ENCODE peak calls at places on chromosomes 13 and 19, in nine cellular contexts. P is activated naive CD8-positive, alpha-beta T cell treated with anti-CD3 and anti-CD28 coated beads, Interleukin-2, amount 50 U/mL, for 24 hours; Z is BE2C; F is suprapubic skin; R is mucosa of gallbladder; Y is COR-L47; T is stimulated activated CD8-positive, alpha-beta memory T cell treated with anti-CD3 and anti-CD28 coated beads, Interleukin-7, amount 100 ng/mL, for 1 hour; J is nucleus accumbens; W is NCI-H69. K is an unnamed sample.

GRCh38 chr19:9535934-9536333 is 2.5 kb downstream of the ZNF426 start:
- DNase-seq in P (no peak), Z (no peak), F (no peak), R (no peak), Y (no peak), T (no peak), J (no peak), W (no peak), K (no peak)

GRCh38 chr13:39254606-39255005 is 216.3 kb downstream of the NHLRC3 start:
- DNase-seq in P (no peak), Z (no peak), F (no peak), R (peak), Y (peak), T (no peak), J (no peak), W (peak), K (no peak)

GRCh38 chr13:77492982-77493381 is 42.5 kb upstream of the SCEL start:
- DNase-seq in P (no peak), Z (peak), F (no peak), R (no peak), Y (peak), T (no peak), J (no peak), W (peak), K (no peak)

GRCh38 chr13:44903596-44903995 is 85.7 kb downstream of the NUFIP1 start:
- DNase-seq in P (no peak), Z (no peak), F (peak), R (peak), Y (no peak), T (no peak), J (peak), W (no peak), K (no peak)

GRCh38 chr19:44615529-44616247 is 2.3 kb downstream of the IGSF23 start:
- DNase-seq in P (no peak), Z (no peak), F (no peak), R (no peak), Y (no peak), T (no peak), J (no peak), W (no peak), K (no peak)

GRCh38 chr19:47541507-47541906 is 26.6 kb upstream of the NAPA start:
- DNase-seq in P (peak), Z (no peak), F (no peak), R (peak), Y (no peak), T (peak), J (no peak), W (no peak), K (no peak)

GRCh38 chr13:101795025-101795424 is 342.6 kb downstream of the ITGBL1 start:
- DNase-seq in P (no peak), Z (no peak), F (no peak), R (no peak), Y (no peak), T (no peak), J (no peak), W (no peak), K (no peak)

GRCh38 chr13:93080587-93080986 is 146.0 kb upstream of the GPC6 start:
- DNase-seq in P (no peak), Z (peak), F (no peak), R (no peak), Y (peak), T (no peak), J (no peak), W (peak), K (no peak)

GRCh38 chr19:3507371-3508120 is 1.4 kb downstream of the FZR1 start:
- DNase-seq in P (peak), Z (no peak), F (no peak), R (peak), Y (peak), T (no peak), J (no peak), W (peak), K (no peak)

GRCh38 chr13:109743706-109744453 is 42.5 kb downstream of the IRS2 start:
- DNase-seq in P (no peak), Z (peak), F (no peak), R (no peak), Y (peak), T (no peak), J (no peak), W (peak), K (no peak)

GRCh38 chr19:47518139-47518538 is 3.3 kb upstream of the NAPA start:
- DNase-seq in P (peak), Z (no peak), F (no peak), R (no peak), Y (no peak), T (peak), J (no peak), W (no peak), K (peak)

GRCh38 chr13:113653264-113654174 is 4.5 kb downstream of the ATP4B start:
- DNase-seq in P (no peak), Z (peak), F (peak), R (no peak), Y (peak), T (no peak), J (no peak), W (peak), K (no peak)

GRCh38 chr13:79742923-79743322 is 262.0 kb downstream of the NDFIP2 start:
- DNase-seq in P (no peak), Z (peak), F (no peak), R (no peak), Y (no peak), T (no peak), J (no peak), W (no peak), K (no peak)

GRCh38 chr19:7871530-7872305 is 2.5 kb downstream of the PRR36 start:
- DNase-seq in P (peak), Z (peak), F (peak), R (peak), Y (peak), T (peak), J (peak), W (peak), K (peak)

GRCh38 chr19:28436320-28436719 is 776.6 kb downstream of the UQCRFS1 start:
- DNase-seq in P (no peak), Z (no peak), F (no peak), R (no peak), Y (no peak), T (no peak), J (no peak), W (no peak), K (no peak)

GRCh38 chr19:903266-903797 is 9.7 kb downstream of the R3HDM4 start:
- DNase-seq in P (no peak), Z (no peak), F (no peak), R (no peak), Y (peak), T (no peak), J (no peak), W (peak), K (no peak)

GRCh38 chr13:24075137-24075975 is 85.2 kb upstream of the SPATA13 start:
- DNase-seq in P (no peak), Z (no peak), F (no peak), R (no peak), Y (no peak), T (no peak), J (no peak), W (no peak), K (no peak)

GRCh38 chr13:40329682-40330485 is 336.6 kb downstream of the FOXO1 start:
- DNase-seq in P (no peak), Z (no peak), F (no peak), R (no peak), Y (no peak), T (no peak), J (no peak), W (no peak), K (no peak)

GRCh38 chr19:48636859-48637448 is at the start of gene DBP:
- DNase-seq in P (no peak), Z (peak), F (no peak), R (no peak), Y (peak), T (no peak), J (no peak), W (peak), K (peak)

GRCh38 chr13:110418944-110419343 is 111.9 kb downstream of the COL4A2 start:
- DNase-seq in P (no peak), Z (no peak), F (no peak), R (no peak), Y (no peak), T (no peak), J (no peak), W (no peak), K (no peak)

GRCh38 chr19:57720878-57721277 is 6.5 kb downstream of the ZNF671 start:
- DNase-seq in P (no peak), Z (no peak), F (no peak), R (no peak), Y (no peak), T (no peak), J (no peak), W (no peak), K (no peak)

GRCh38 chr13:43664700-43665191 is 122.0 kb downstream of the ENOX1 start:
- DNase-seq in P (no peak), Z (peak), F (no peak), R (peak), Y (no peak), T (no peak), J (no peak), W (peak), K (no peak)

GRCh38 chr13:102948006-102948405 is 102.2 kb downstream of the ERCC5 start:
- DNase-seq in P (no peak), Z (no peak), F (no peak), R (peak), Y (peak), T (no peak), J (peak), W (peak), K (no peak)

GRCh38 chr13:40672310-40673060 is 6.0 kb upstream of the FOXO1 start:
- DNase-seq in P (no peak), Z (peak), F (no peak), R (no peak), Y (peak), T (no peak), J (no peak), W (peak), K (no peak)

GRCh38 chr13:93227906-93228801 is 1.5 kb downstream of the GPC6 start:
- DNase-seq in P (no peak), Z (peak), F (no peak), R (peak), Y (peak), T (no peak), J (no peak), W (peak), K (no peak)

GRCh38 chr19:27746691-27747380 is 1466.1 kb downstream of the UQCRFS1 start:
- DNase-seq in P (peak), Z (peak), F (peak), R (peak), Y (no peak), T (no peak), J (no peak), W (peak), K (peak)

GRCh38 chr19:42657551-42657950 is 62.8 kb upstream of the CEACAM8 start:
- DNase-seq in P (no peak), Z (no peak), F (no peak), R (no peak), Y (no peak), T (no peak), J (no peak), W (no peak), K (no peak)

GRCh38 chr13:37682496-37682895 is 83.9 kb upstream of the POSTN start:
- DNase-seq in P (no peak), Z (no peak), F (no peak), R (no peak), Y (no peak), T (no peak), J (no peak), W (no peak), K (no peak)